ENCODE peak calls at places on chromosomes 5 and 9, in seven cellular contexts. T, V, O, X, I, S and N are unnamed samples. For H3K4me1, the result is how much of the 10 kb centered on the place peaks cover.

GRCh38 chr5:108398964-108399363 is 17.1 kb upstream of the FBXL17 start:
- DNase-seq in T (no peak), V (no peak), I (peak), O (no peak), S (no peak), X (no peak), N (no peak)

GRCh38 chr5:170937914-170938313 is 76.1 kb downstream of the RANBP17 start:
- DNase-seq in T (no peak), V (no peak), I (no peak), O (no peak), X (no peak), S (no peak), N (no peak)

GRCh38 chr9:129370770-129371169 is 192.7 kb upstream of the IER5L start:
- DNase-seq in S (no peak), T (no peak), X (no peak), I (no peak), O (no peak), V (no peak), N (no peak)

GRCh38 chr9:32486839-32487562 is 39.0 kb downstream of the RIGI start:
- DNase-seq in V (no peak), X (no peak), O (no peak), I (no peak), T (no peak), S (no peak), N (no peak)

GRCh38 chr5:24646915-24647314 is 2.1 kb upstream of the CDH10 start:
- DNase-seq in S (no peak), O (no peak), V (no peak), X (no peak), I (no peak), T (no peak), N (no peak)

GRCh38 chr9:116733010-116733641 is 46.0 kb downstream of the TRIM32 start:
- DNase-seq in X (no peak), O (no peak), S (no peak), V (no peak), T (no peak), I (peak), N (no peak)

GRCh38 chr5:123209163-123210013 is 120.3 kb downstream of the PRDM6 start:
- DNase-seq in S (peak), X (no peak), I (no peak), T (peak), V (no peak), O (peak), N (no peak)

GRCh38 chr9:133716564-133717112 is 21.5 kb downstream of the SARDH start:
- DNase-seq in T (no peak), S (no peak), I (no peak), V (no peak), X (no peak), O (no peak), N (peak)

GRCh38 chr5:139251281-139251687 is 42.3 kb upstream of the MATR3 start:
- DNase-seq in V (no peak), T (no peak), X (no peak), I (no peak), O (no peak), S (no peak), N (peak)

GRCh38 chr9:127569819-127570401 is 42.2 kb upstream of the STXBP1 start:
- DNase-seq in T (no peak), I (peak), S (peak), V (no peak), O (no peak), X (no peak), N (no peak)

GRCh38 chr9:117622347-117622746 is 81.9 kb upstream of the TLR4 start:
- DNase-seq in T (no peak), O (no peak), V (no peak), I (no peak), X (no peak), S (no peak), N (no peak)

GRCh38 chr5:107402881-107403280 is 267.9 kb downstream of the EFNA5 start:
- DNase-seq in V (no peak), O (no peak), S (no peak), I (no peak), X (no peak), T (no peak), N (peak)

GRCh38 chr5:79181419-79182022 is 54.4 kb upstream of the JMY start:
- DNase-seq in T (peak), V (no peak), O (no peak), S (no peak), X (no peak), I (no peak), N (no peak)

GRCh38 chr9:135641745-135642144 is 2.4 kb upstream of the GLT6D1 start:
- DNase-seq in X (no peak), O (no peak), I (no peak), T (no peak), S (no peak), V (no peak), N (no peak)

GRCh38 chr5:93236807-93237421 is 344.1 kb downstream of the NR2F1-AS1 start:
- DNase-seq in V (no peak), I (no peak), O (no peak), S (peak), T (no peak), X (no peak), N (no peak)

GRCh38 chr5:1797855-1798254 is 1.8 kb downstream of the MRPL36 start:
- DNase-seq in X (no peak), O (no peak), T (no peak), S (no peak), I (no peak), V (no peak), N (no peak)

GRCh38 chr5:59798862-59799667 is 94.5 kb downstream of the PDE4D start:
- DNase-seq in O (no peak), S (peak), I (no peak), V (no peak), X (no peak), T (peak), N (no peak)

GRCh38 chr5:32628049-32628803 is 42.9 kb downstream of the SUB1 start:
- DNase-seq in I (peak), S (peak), X (no peak), O (no peak), V (no peak), T (no peak), N (no peak)

GRCh38 chr5:65651144-65651543 is 26.3 kb downstream of the SHLD3 start:
- DNase-seq in I (no peak), V (no peak), X (no peak), T (no peak), S (peak), O (no peak), N (no peak)

GRCh38 chr5:16382047-16382446 is 83.6 kb downstream of the ZNF622 start:
- DNase-seq in V (no peak), X (no peak), S (no peak), O (no peak), I (no peak), T (no peak), N (no peak)

GRCh38 chr5:143449772-143450171 is 46.3 kb upstream of the NR3C1 start:
- DNase-seq in O (no peak), X (no peak), V (no peak), I (no peak), S (no peak), T (no peak), N (no peak)

GRCh38 chr5:37638897-37639296 is 200.9 kb downstream of the GDNF start:
- DNase-seq in V (no peak), O (no peak), I (no peak), X (no peak), T (no peak), S (no peak), N (no peak)

GRCh38 chr5:144247131-144247530 is 76.5 kb downstream of the KCTD16 start:
- DNase-seq in I (no peak), S (no peak), X (no peak), O (no peak), T (no peak), V (no peak), N (no peak)

GRCh38 chr9:93122721-93123221 is 11.3 kb downstream of the NINJ1 start:
- DNase-seq in I (peak), O (no peak), V (peak), X (peak), S (no peak), T (no peak), N (no peak)

GRCh38 chr9:114655689-114656088 is 1.9 kb downstream of the TEX53 start:
- DNase-seq in I (no peak), T (no peak), O (no peak), X (no peak), S (no peak), V (no peak), N (no peak)

GRCh38 chr9:103942652-103943051 is 151.5 kb upstream of the SMC2 start:
- DNase-seq in I (no peak), T (no peak), X (no peak), S (no peak), V (no peak), O (no peak), N (no peak)

GRCh38 chr9:85973238-85973637 is 32.3 kb downstream of the NAA35 start:
- DNase-seq in X (no peak), S (no peak), T (no peak), I (no peak), O (no peak), V (no peak), N (no peak)

GRCh38 chr5:134177197-134178171 is 734 bp upstream of the SKP1 start:
- DNase-seq in V (peak), T (peak), O (peak), S (peak), I (peak), X (peak), N (peak)

GRCh38 chr5:134175874-134176522 is 752 bp downstream of the SKP1 start:
- DNase-seq in O (no peak), V (no peak), S (peak), T (peak), X (no peak), I (no peak), N (no peak)

GRCh38 chr5:134176523-134177196 is at the start of gene SKP1:
- DNase-seq in X (peak), T (peak), I (peak), O (peak), V (peak), S (peak), N (peak)

GRCh38 chr5:134174841-134175839 is 1.6 kb downstream of the SKP1 start:
- DNase-seq in S (peak), X (no peak), T (peak), I (no peak), O (no peak), V (no peak), N (no peak)

DNA sequence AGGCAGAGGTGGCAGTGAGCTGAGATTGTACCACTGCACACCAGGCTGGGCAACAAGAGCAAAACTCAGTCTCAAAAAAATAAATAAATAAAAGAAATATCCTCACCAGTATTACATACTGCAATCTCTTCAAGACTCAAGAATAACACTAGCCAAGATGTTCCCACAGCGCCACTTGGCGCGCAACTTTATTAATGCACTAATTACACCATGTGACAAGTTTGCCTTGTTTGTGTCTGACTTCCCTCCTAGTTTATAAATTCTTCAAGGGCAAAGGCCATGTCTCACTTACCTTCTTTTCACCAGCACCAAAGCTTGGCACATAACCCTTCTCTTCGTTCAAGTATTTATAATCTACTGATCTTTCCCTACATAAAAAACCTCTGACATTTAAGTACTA is 4.8 kb downstream of the SKP1 start:
- DNase-seq in V (no peak), X (no peak), S (no peak), T (no peak), I (no peak), O (no peak), N (no peak)
- TF ChIP-seq CTCF in V (no peak), X (no peak), S (no peak), T (no peak), I (no peak), O (no peak), N (no peak)

GRCh38 chr5:50752800-50753199 is 86.4 kb downstream of the PARP8 start:
- DNase-seq in O (no peak), X (no peak), I (no peak), T (no peak), S (no peak), V (no peak), N (no peak)

GRCh38 chr5:50745221-50745620 is 78.8 kb downstream of the PARP8 start:
- DNase-seq in V (no peak), S (no peak), T (no peak), X (no peak), I (no peak), O (no peak), N (no peak)

GRCh38 chr5:50749873-50750272 is 83.4 kb downstream of the PARP8 start:
- DNase-seq in X (no peak), S (no peak), T (no peak), O (no peak), I (no peak), V (no peak), N (no peak)

GRCh38 chr5:50751064-50751657 is 84.7 kb downstream of the PARP8 start:
- DNase-seq in S (peak), V (no peak), T (peak), X (no peak), O (peak), I (peak), N (peak)

GRCh38 chr5:50749181-50749580 is 82.7 kb downstream of the PARP8 start:
- DNase-seq in I (no peak), X (no peak), T (no peak), V (no peak), S (no peak), O (no peak), N (no peak)
- H3K4me1 ChIP-seq in I (under half), X (under half), T (under half), V (under half), S (under half), O (under half), N (under half)

DNA sequence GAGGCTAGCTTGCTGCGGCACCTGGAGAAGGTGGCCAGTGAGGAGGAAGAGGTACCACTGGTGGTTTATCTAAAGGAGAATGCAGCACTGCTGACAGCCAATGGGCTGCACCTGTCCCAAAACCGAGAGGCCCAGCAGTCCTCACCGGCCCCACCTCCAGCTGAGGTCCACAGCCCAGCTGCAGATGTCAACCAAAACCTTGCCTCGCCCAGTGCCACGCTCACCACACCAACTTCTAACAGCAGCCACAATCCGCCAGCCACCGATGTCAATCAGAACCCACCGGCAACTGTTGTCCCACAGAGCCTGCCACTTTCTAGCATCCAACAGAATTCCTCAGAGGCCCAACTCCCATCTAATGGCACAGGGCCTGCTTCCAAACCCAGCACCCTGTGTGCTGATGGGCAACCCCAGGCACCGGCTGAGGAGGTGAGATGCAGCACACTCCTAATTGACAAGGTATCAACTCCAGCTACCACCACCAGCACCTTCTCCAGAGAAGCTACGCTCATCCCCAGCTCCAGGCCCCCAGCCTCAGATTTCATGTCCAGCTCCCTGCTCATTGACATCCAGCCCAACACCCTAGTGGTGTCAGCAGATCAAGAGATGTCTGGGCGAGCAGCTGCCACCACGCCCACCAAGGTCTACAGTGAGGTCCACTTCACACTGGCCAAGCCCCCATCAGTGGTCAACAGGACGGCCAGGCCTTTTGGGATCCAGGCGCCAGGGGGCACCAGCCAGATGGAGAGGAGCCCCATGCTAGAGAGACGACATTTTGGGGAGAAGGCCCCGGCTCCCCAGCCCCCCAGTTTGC is 8.0 kb downstream of the SYNPO start:
- DNase-seq in S (no peak), X (no peak), V (peak), O (no peak), I (no peak), T (no peak), N (no peak)
- H3K27ac ChIP-seq in S (no peak), X (peak), V (peak), O (no peak), I (no peak), T (no peak), N (peak)

DNA sequence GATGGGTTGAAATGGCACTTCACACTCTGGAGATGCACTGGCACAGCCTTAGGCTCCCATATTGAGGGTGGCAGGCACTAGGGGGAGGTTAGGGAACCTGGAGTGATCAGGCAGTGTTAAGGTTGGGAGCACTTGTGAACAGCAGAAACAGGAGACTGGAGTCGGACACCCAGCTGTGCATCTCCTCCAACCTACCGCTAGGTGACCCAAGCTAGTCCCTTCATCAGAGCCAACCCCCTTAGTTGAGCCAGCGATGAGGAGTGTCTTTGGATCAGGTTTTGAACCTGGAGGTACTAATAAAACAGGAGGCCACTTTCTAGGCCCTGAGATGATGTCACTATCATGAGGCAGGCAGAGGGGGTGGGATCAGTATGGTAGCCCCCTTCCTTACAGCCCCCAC is 1.7 kb downstream of the ACTL7B start:
- DNase-seq in X (no peak), V (no peak), S (peak), O (no peak), I (no peak), T (no peak), N (no peak)
- TF ChIP-seq CTCF in X (no peak), V (no peak), S (no peak), O (no peak), I (no peak), T (no peak), N (no peak)

DNA sequence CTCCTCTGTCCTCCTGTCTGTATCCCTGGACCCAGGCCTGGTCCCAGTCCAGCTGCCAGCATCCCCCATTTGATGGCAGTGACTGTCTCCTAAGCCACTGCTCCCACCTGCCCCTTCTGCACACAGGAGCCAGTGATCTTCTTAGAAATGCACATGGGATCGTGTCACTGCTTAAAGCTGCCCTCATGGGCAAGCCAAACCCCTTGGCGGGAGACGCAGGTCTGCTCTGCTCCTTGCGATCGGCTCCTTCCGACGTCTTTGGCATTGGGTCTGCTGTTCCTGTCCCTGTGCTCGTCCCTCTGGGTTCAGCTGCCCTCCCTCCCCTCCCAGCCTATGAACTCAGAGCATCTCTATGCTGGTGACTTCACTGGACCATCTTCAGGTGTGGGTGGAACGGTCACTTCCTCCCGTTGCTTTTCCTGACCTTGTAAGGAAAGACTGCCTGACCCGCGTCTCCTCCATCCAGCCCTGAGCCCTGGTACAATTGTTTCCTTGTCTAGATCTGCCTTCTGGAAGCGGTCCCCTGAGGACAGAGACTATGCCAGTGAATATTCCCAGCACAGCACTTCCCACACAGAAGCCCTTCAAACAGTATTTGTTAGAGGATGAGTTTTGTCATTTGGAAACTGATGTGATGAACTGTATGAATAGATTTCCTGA is 116.5 kb downstream of the ZNF354C start:
- DNase-seq in T (no peak), O (no peak), V (no peak), X (peak), S (no peak), I (no peak), N (peak)
- H3K4me1 ChIP-seq in T (under half), O (under half), V (under half), X (under half), S (under half), I (under half), N (under half)

GRCh38 chr5:141839015-141839513 is 39.1 kb downstream of the PCDH1 start:
- DNase-seq in S (no peak), V (no peak), T (no peak), I (no peak), O (no peak), X (no peak), N (no peak)
- H3K27ac ChIP-seq in S (no peak), V (peak), T (no peak), I (no peak), O (no peak), X (peak), N (no peak)